ENCODE peak calls at places on chromosomes 13 and 19, in five cellular contexts. L is heart left ventricle, A is lower leg skin, Y is stomach, S is IMR-90. I is an unnamed sample.

GRCh38 chr13:51645154-51645650 is 60.9 kb downstream of the WDFY2 start:
- DNase-seq in L (no peak), A (no peak), Y (no peak), S (peak; percentile 57), I (no peak)

GRCh38 chr13:37105251-37105714 is at the start of gene CSNK1A1L:
- DNase-seq in L (no peak), A (no peak), Y (no peak), S (no peak), I (no peak)

GRCh38 chr19:14516746-14517438 is 1.3 kb downstream of the DNAJB1 start:
- DNase-seq in L (no peak), A (no peak), Y (no peak), S (no peak), I (no peak)

GRCh38 chr13:99796175-99796819 is 175.3 kb downstream of the ZIC5 start:
- DNase-seq in L (no peak), A (no peak), Y (no peak), S (peak; percentile 32), I (no peak)

GRCh38 chr13:61286148-61286745 is 129.4 kb downstream of the PCDH20 start:
- DNase-seq in L (no peak), A (no peak), Y (peak; percentile 27), S (no peak), I (no peak)

GRCh38 chr19:13987101-13987890 is 18.8 kb downstream of the RFX1 start:
- DNase-seq in L (peak; percentile 83), A (no peak), Y (peak; percentile 45), S (no peak), I (no peak)

GRCh38 chr13:33711441-33711840 is 106.5 kb upstream of the RFC3 start:
- DNase-seq in L (no peak), A (no peak), Y (no peak), S (no peak), I (no peak)

GRCh38 chr13:73828811-73829210 is 305.4 kb downstream of the KLF12 start:
- DNase-seq in L (no peak), A (no peak), Y (no peak), S (no peak), I (no peak)

GRCh38 chr19:38303517-38304351 is at the start of gene C19orf33:
- DNase-seq in L (peak; percentile 56), A (peak; percentile 63), Y (peak; percentile 88), S (no peak), I (no peak)

GRCh38 chr19:49361438-49362047 is 673 bp downstream of the TEAD2 start:
- DNase-seq in L (peak; percentile 86), A (peak; percentile 55), Y (peak; percentile 80), S (peak; percentile 80), I (peak; percentile 91)

GRCh38 chr13:94009696-94010095 is 469.8 kb downstream of the DCT start:
- DNase-seq in L (no peak), A (no peak), Y (no peak), S (peak; percentile 64), I (no peak)

GRCh38 chr19:54179921-54180452 is 7.0 kb upstream of the TMC4 start:
- DNase-seq in L (no peak), A (no peak), Y (peak; percentile 72), S (peak; percentile 60), I (no peak)

GRCh38 chr19:3324405-3324856 is 42.0 kb upstream of the NFIC start:
- DNase-seq in L (no peak), A (no peak), Y (peak; percentile 77), S (no peak), I (no peak)

GRCh38 chr19:44613295-44614168 is at the start of gene IGSF23:
- DNase-seq in L (no peak), A (no peak), Y (no peak), S (no peak), I (no peak)

GRCh38 chr19:15977193-15977592 is 28.4 kb downstream of the OR10H4 start:
- DNase-seq in L (no peak), A (no peak), Y (no peak), S (no peak), I (no peak)

GRCh38 chr13:47459512-47459911 is 541.6 kb downstream of the SUCLA2 start:
- DNase-seq in L (no peak), A (no peak), Y (no peak), S (peak; percentile 43), I (no peak)

GRCh38 chr19:10033614-10034013 is 20.3 kb downstream of the RDH8 start:
- DNase-seq in L (no peak), A (no peak), Y (no peak), S (no peak), I (no peak)

GRCh38 chr13:37049810-37050209 is 9.7 kb downstream of the SUPT20H start:
- DNase-seq in L (no peak), A (no peak), Y (no peak), S (no peak), I (no peak)

GRCh38 chr13:85266331-85266730 is 532.9 kb downstream of the SLITRK6 start:
- DNase-seq in L (no peak), A (no peak), Y (no peak), S (no peak), I (no peak)

GRCh38 chr13:79612604-79613003 is 131.6 kb downstream of the NDFIP2 start:
- DNase-seq in L (no peak), A (no peak), Y (no peak), S (no peak), I (no peak)

GRCh38 chr13:49869514-49869913 is 66.6 kb downstream of the SPRYD7 start:
- DNase-seq in L (no peak), A (no peak), Y (no peak), S (peak; percentile 36), I (no peak)

GRCh38 chr13:33083054-33083453 is 66.8 kb downstream of the KL start:
- DNase-seq in L (no peak), A (no peak), Y (no peak), S (no peak), I (no peak)

GRCh38 chr13:60571571-60571970 is 174.6 kb downstream of the TDRD3 start:
- DNase-seq in L (no peak), A (no peak), Y (no peak), S (no peak), I (no peak)

GRCh38 chr19:2573916-2574315 is 98.0 kb downstream of the GADD45B start:
- DNase-seq in L (no peak), A (no peak), Y (no peak), S (no peak), I (no peak)

GRCh38 chr13:29513002-29513980 is 82.2 kb downstream of the SLC7A1 start:
- DNase-seq in L (no peak), A (no peak), Y (no peak), S (peak; percentile 63), I (no peak)

GRCh38 chr19:48400018-48400742 is 6.7 kb downstream of the GRIN2D start:
- DNase-seq in L (peak; percentile 66), A (no peak), Y (peak; percentile 61), S (peak; percentile 55), I (no peak)

GRCh38 chr19:1039646-1040475 is at the start of gene ABCA7:
- DNase-seq in L (peak; percentile 98), A (peak; percentile 96), Y (peak; percentile 100), S (peak; percentile 96), I (peak; percentile 97)
- TF ChIP-seq POLR2A in L (no peak), A (no peak), Y (peak; percentile 61), S (peak; percentile 73), I (peak; percentile 29)

GRCh38 chr19:19137556-19138109 is 645 bp downstream of the TMEM161A start:
- DNase-seq in L (no peak), A (no peak), Y (no peak), S (no peak), I (peak; percentile 26)

GRCh38 chr19:19142347-19142746 is 4.1 kb upstream of the TMEM161A start:
- DNase-seq in L (no peak), A (no peak), Y (no peak), S (no peak), I (no peak)

GRCh38 chr19:19138110-19138981 is at the start of gene TMEM161A:
- DNase-seq in L (peak; percentile 99), A (peak; percentile 98), Y (peak; percentile 99), S (peak; percentile 99), I (peak; percentile 98)

GRCh38 chr19:19140476-19140875 is 2.2 kb upstream of the TMEM161A start:
- DNase-seq in L (no peak), A (no peak), Y (no peak), S (peak; percentile 19), I (no peak)

DNA sequence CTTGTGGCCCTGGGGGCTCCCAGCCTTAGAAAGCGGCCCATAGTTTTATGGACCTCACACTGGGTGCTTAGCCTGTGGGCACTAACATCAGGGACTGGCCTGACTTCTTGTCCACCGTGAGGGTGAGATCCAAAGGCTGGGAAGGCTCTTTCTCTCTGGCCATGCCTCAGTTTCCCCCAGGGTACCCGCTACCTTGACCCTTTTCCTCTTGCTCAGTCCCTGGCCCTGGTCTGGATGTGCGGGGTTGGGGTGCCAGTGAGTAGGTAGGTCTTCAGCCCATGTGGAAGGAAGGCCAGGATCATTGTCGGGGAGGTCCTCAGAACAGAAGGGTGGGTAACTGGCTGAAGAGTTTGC is 1.6 kb upstream of the TMEM161A start:
- DNase-seq in L (no peak), A (no peak), Y (no peak), S (no peak), I (no peak)
- TF ChIP-seq CTCF in L (no peak), A (no peak), Y (no peak), S (no peak), I (no peak)

DNA sequence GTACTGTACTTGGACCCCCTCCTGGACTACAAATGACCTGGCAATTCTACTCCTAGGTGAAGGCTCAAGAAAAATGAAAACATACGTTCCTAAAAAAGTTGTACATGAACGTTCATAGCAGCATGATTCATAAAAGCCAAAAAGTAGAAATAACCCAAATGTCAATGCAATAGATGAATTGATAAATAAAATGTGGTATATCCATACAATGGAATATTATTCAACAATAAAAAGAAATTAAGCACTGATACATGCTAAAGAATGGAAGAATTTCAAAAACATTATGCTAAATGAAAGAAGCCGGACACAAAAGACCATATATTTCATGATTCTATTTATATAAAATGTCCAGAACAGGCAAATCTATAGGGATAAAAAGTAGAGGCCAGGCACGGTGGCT is 9.5 kb downstream of the ZNF432 start:
- DNase-seq in L (no peak), A (no peak), Y (no peak), S (no peak), I (no peak)
- H3K4me3 ChIP-seq in L (no peak overlapping the region), A (no peak overlapping the region), Y (no peak overlapping the region), S (no peak overlapping the region), I (no peak overlapping the region)

GRCh38 chr19:6534451-6535093 is 3.7 kb downstream of the TNFSF9 start:
- DNase-seq in L (no peak), A (no peak), Y (no peak), S (no peak), I (no peak)
- TF ChIP-seq POLR2A in L (no peak), A (no peak), Y (no peak), S (no peak), I (no peak)

GRCh38 chr13:63048648-63049047 is 1633.0 kb upstream of the PCDH20 start:
- DNase-seq in L (no peak), A (no peak), Y (no peak), S (peak; percentile 16), I (no peak)
- TF ChIP-seq CTCF in L (no peak), A (no peak), Y (no peak), S (peak; percentile 26), I (no peak)

DNA sequence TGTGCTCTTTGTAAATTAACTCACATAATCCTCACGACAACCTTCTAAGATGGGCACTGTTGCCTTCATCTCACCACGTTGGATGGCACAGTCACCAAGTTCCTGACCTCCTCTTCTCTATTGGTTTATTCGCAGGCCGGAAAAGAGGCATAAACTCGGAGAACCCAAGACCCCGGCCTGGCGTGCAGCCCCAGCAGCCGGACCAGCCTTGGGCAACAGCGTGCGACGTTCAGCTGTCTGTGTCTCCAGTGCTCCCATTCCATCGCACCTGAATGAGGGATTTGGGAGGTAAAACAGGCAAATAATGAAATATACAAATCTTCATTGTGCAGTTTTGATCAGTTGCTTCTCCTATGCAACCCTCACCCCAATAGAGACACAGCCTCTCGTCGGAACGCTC is 34.5 kb upstream of the GAS6 start:
- DNase-seq in L (no peak), A (peak; percentile 4), Y (no peak), S (no peak), I (no peak)
- H3K4me3 ChIP-seq in L (no peak overlapping the region), A (no peak overlapping the region), Y (no peak overlapping the region), S (no peak overlapping the region), I (no peak overlapping the region)